ENCODE peak calls at places on chromosomes 3 and 15, in six cellular contexts. D, P, S, J, I and Q are unnamed samples.
A peak's percentile ranks its signal among the peaks of the same experiment; 100 is the strongest.

GRCh38 chr3:115518100-115518852 is 105.0 kb upstream of the GAP43 start:
- DNase-seq in D (peak; percentile 40), P (no peak), I (no peak), S (no peak), J (no peak), Q (peak; percentile 19)

GRCh38 chr3:182818296-182818978 is 25.1 kb downstream of the ATP11B start:
- DNase-seq in I (no peak), D (no peak), S (no peak), J (no peak), P (no peak), Q (no peak)

GRCh38 chr3:157300091-157300490 is 136.6 kb upstream of the PTX3 start:
- DNase-seq in J (no peak), D (no peak), I (no peak), S (no peak), P (no peak), Q (no peak)

GRCh38 chr15:28955160-28955502 is 69.4 kb downstream of the APBA2 start:
- DNase-seq in J (no peak), I (peak; percentile 17), D (no peak), S (peak; percentile 84), P (no peak), Q (no peak)

GRCh38 chr3:159187706-159188105 is 385.9 kb downstream of the MFSD1 start:
- DNase-seq in P (no peak), J (no peak), I (no peak), S (no peak), D (no peak), Q (no peak)

GRCh38 chr3:31562525-31562924 is 29.8 kb downstream of the STT3B start:
- DNase-seq in J (peak; percentile 43), S (peak; percentile 36), I (no peak), P (no peak), D (peak; percentile 20), Q (no peak)

GRCh38 chr15:84715442-84716035 is 400 bp downstream of the SEC11A start:
- DNase-seq in D (no peak), S (peak; percentile 54), J (no peak), P (no peak), I (no peak), Q (no peak)

GRCh38 chr3:31567036-31567435 is 34.3 kb downstream of the STT3B start:
- DNase-seq in S (peak; percentile 64), D (peak; percentile 9), I (no peak), J (no peak), P (peak; percentile 27), Q (no peak)

GRCh38 chr3:170651260-170651845 is 65.5 kb upstream of the SLC7A14 start:
- DNase-seq in D (no peak), J (no peak), S (no peak), P (no peak), I (no peak), Q (no peak)

GRCh38 chr15:87268675-87269074 is 987.9 kb downstream of the NTRK3 start:
- DNase-seq in J (no peak), I (no peak), S (no peak), D (no peak), P (no peak), Q (no peak)

GRCh38 chr3:155859859-155860258 is 5.6 kb upstream of the SLC33A1 start:
- DNase-seq in P (peak; percentile 44), I (no peak), J (no peak), D (no peak), S (peak; percentile 42), Q (no peak)

GRCh38 chr3:56921573-56922571 is 120.1 kb upstream of the ARHGEF3 start:
- DNase-seq in S (no peak), D (no peak), P (no peak), J (no peak), I (no peak), Q (no peak)

GRCh38 chr3:149291178-149291577 is 42.3 kb downstream of the TM4SF18 start:
- DNase-seq in D (peak; percentile 11), I (no peak), J (no peak), P (peak; percentile 32), S (peak; percentile 63), Q (no peak)

GRCh38 chr3:158483701-158484100 is 87.3 kb upstream of the MLF1 start:
- DNase-seq in P (no peak), I (no peak), J (no peak), D (no peak), S (no peak), Q (no peak)

GRCh38 chr15:63830113-63830512 is 3.6 kb downstream of the HERC1 start:
- DNase-seq in P (no peak), S (no peak), D (no peak), J (no peak), I (no peak), Q (no peak)

DNA sequence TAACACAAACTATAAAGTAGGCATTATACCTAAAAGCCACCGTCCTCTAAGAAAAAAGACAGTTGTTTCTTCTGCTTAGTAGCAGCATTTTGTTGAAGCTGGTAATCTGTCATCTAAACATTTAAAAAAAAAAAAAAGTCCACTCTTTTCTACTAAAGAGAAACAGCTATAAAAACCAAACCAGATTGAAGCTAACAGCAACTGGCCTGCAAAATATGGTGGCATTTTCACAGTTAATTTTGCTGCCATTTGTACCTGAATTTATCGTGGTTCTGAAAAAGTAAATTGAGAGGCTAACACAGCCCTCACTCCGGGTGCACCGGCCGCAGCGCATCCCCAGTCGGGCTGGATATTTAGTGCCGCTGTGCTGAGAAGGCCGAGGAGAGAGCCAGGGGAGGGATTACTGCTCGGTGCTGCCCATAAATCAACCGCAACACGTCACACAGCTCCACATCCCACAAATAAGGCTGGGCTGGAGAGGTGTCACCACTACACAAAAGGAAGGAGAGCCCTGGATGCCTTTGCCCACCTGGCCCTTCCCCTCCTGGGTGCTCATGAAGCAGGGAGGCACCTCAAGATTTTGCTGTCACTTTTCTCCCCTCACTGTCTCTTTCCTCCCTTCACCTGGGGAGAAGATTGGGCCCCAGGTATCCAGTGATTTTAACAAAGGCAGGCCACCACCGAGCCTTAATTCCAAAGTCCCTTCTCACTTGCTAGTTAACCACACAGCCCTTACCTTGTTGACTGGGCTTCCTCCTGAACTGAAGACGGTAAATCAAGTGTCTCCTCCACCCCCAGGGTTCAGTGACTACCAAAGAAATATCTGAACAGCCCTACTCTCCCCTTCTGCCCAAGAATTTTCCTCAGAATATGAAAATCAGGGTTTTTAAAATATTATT is 44.4 kb downstream of the MECOM start:
- DNase-seq in P (no peak), I (no peak), D (no peak), S (peak; percentile 4), J (no peak), Q (no peak)
- TF ChIP-seq ZNF274 in P (no peak), I (no peak), D (no peak), S (no peak), J (no peak), Q (no peak)

DNA sequence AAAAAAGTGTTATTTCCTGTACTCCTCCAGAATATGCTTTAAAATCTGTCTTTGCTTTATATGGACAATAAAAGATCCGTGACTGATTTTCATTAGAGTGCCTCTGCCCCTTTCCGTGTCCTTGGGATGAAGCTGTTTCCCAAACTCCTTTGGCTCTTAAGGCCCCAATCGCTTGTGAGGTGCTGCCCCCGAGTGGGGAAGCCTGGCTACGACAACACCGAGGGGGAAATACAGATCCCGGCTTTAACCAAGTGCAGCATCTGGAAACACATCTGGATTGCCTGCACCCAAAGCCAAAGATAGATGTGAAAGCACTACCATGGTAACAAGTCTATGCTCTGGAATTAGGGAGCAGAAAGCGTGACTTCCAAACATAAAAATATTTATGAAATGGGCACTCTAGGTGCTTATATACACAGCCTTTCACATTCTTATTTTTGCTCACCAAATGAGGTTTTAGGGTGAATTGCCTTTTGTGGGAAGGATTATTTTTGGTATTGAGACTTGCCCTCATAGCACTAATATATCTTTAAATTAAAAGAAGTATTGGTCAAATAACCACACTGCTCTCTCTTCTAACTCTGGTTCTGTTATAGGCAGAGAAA is 40.6 kb upstream of the ADCY5 start:
- DNase-seq in I (no peak), S (peak; percentile 57), P (peak; percentile 27), D (peak; percentile 60), J (peak; percentile 62), Q (peak; percentile 29)
- TF ChIP-seq ZNF274 in I (no peak), S (no peak), P (no peak), D (no peak), J (no peak), Q (no peak)

GRCh38 chr3:88632226-88632625 is 475.2 kb upstream of the EPHA3 start:
- DNase-seq in J (no peak), D (no peak), P (no peak), S (no peak), I (no peak), Q (no peak)
- TF ChIP-seq ZNF274 in J (no peak), D (no peak), P (no peak), S (no peak), I (no peak), Q (no peak)

DNA sequence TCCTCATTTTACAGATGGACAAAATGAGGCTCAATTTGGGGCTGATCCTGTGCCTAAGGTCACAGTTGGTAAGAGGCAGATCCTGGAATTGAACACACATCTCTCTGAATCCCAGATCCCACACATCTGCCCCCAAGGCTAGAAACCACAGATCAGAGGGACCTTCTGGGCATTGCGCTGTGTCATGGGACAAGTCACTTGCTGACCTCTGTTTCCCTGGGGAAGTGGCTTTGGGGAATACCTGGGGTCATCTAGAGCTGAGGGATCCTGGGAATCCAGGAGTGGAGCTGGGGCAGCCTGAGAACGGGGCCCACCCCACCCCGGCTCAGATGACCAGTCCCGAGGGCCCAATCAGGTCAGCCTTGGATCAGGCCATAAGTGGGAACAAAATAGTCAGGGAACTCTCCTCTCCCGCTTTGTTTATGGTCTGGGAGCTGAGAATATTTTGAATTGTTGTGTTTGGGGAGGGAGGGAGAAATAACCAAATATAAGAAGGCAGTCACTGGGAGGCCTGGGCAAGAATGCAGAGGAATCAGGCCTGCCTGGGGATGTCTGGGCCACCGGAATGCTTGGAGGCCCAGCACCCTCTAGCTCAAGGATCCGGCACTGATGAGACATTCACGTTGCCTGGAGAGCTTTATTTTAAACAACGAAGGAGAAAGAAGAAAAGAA is 8.8 kb upstream of the SLC6A6 start:
- DNase-seq in P (no peak), D (no peak), I (no peak), S (no peak), J (no peak), Q (no peak)
- TF ChIP-seq ZNF274 in P (no peak), D (no peak), I (no peak), S (no peak), J (no peak), Q (no peak)

GRCh38 chr3:184727357-184728060 is 15.6 kb upstream of the MAGEF1 start:
- DNase-seq in D (peak; percentile 89), I (no peak), J (peak; percentile 74), P (peak; percentile 75), S (peak; percentile 79), Q (peak; percentile 81)
- TF ChIP-seq ZNF274 in D (no peak), I (no peak), J (no peak), P (no peak), S (no peak), Q (no peak)